ENCODE peak calls at places on chromosomes 11 and 22, in nine cellular contexts. O is naive thymus-derived CD4-positive, alpha-beta T cell; B is lower lobe of right lung; F is fibroblast of pulmonary artery; Q is neuronal stem cell; V is body of pancreas; L is PC-3; S is AG04449; E is gastrocnemius medialis. M is an unnamed sample.

GRCh38 chr11:57567512-57568329 is at the start of gene UBE2L6:
- DNase-seq in O (peak), B (peak), F (no peak), Q (peak), V (peak), L (no peak), S (no peak), E (no peak), M (peak)

GRCh38 chr11:10770626-10771254 is 19.7 kb downstream of the CTR9 start:
- DNase-seq in O (no peak), B (no peak), F (peak), Q (peak), V (peak), L (peak), S (no peak), E (peak), M (peak)

GRCh38 chr11:117597083-117597482 is 199.9 kb downstream of the DSCAML1 start:
- DNase-seq in O (peak), B (no peak), F (peak), Q (peak), V (no peak), L (peak), S (no peak), E (no peak), M (peak)

GRCh38 chr22:24994070-24994763 is 41.7 kb downstream of the KIAA1671 start:
- DNase-seq in O (peak), B (no peak), F (no peak), Q (no peak), V (no peak), L (peak), S (no peak), E (no peak), M (peak)

GRCh38 chr11:12258451-12258850 is 118.9 kb upstream of the PARVA start:
- DNase-seq in O (no peak), B (no peak), F (peak), Q (no peak), V (no peak), L (peak), S (no peak), E (no peak), M (peak)

GRCh38 chr11:12060385-12060980 is 49.9 kb upstream of the MICAL2 start:
- DNase-seq in O (no peak), B (no peak), F (no peak), Q (no peak), V (no peak), L (no peak), S (no peak), E (no peak), M (no peak)

GRCh38 chr22:20531404-20532181 is 24.2 kb downstream of the MED15 start:
- DNase-seq in O (no peak), B (peak), F (peak), Q (no peak), V (peak), L (peak), S (no peak), E (peak), M (peak)

GRCh38 chr11:118227865-118228785 is 3.3 kb upstream of the JAML start:
- DNase-seq in O (no peak), B (no peak), F (no peak), Q (no peak), V (no peak), L (no peak), S (no peak), E (no peak), M (no peak)

GRCh38 chr11:73652046-73652730 is 5.8 kb downstream of the PLEKHB1 start:
- DNase-seq in O (no peak), B (no peak), F (peak), Q (peak), V (peak), L (peak), S (no peak), E (no peak), M (no peak)

GRCh38 chr11:127042445-127042844 is 41.9 kb upstream of the KIRREL3 start:
- DNase-seq in O (no peak), B (no peak), F (no peak), Q (no peak), V (no peak), L (no peak), S (peak), E (no peak), M (no peak)

GRCh38 chr22:30245181-30245984 is 1.2 kb downstream of the LIF start:
- DNase-seq in O (peak), B (no peak), F (no peak), Q (no peak), V (no peak), L (no peak), S (no peak), E (no peak), M (no peak)
- H3K4me3 ChIP-seq in O (peak), B (peak), F (peak), Q (peak), V (no peak), L (peak), S (peak), E (peak), M (peak)

GRCh38 chr11:69320326-69320725 is 26.4 kb downstream of the MYEOV start:
- DNase-seq in O (no peak), B (no peak), F (no peak), Q (no peak), V (peak), L (peak), S (no peak), E (no peak), M (no peak)
- H3K4me3 ChIP-seq in O (no peak), B (no peak), F (no peak), Q (no peak), V (no peak), L (no peak), S (no peak), E (no peak), M (no peak)

GRCh38 chr11:33532257-33532656 is 168.4 kb downstream of the C11orf91 start:
- DNase-seq in O (no peak), B (no peak), F (no peak), Q (no peak), V (no peak), L (no peak), S (no peak), E (no peak), M (no peak)

GRCh38 chr11:33536178-33536577 is 164.4 kb downstream of the C11orf91 start:
- DNase-seq in O (no peak), B (no peak), F (no peak), Q (no peak), V (no peak), L (no peak), S (no peak), E (no peak), M (no peak)

GRCh38 chr11:33532720-33533119 is 167.9 kb downstream of the C11orf91 start:
- DNase-seq in O (no peak), B (no peak), F (no peak), Q (no peak), V (no peak), L (no peak), S (no peak), E (no peak), M (no peak)

GRCh38 chr11:33533668-33534067 is 167.0 kb downstream of the C11orf91 start:
- DNase-seq in O (no peak), B (no peak), F (peak), Q (no peak), V (no peak), L (peak), S (no peak), E (no peak), M (peak)

GRCh38 chr11:33534575-33534974 is 166.1 kb downstream of the C11orf91 start:
- DNase-seq in O (no peak), B (no peak), F (peak), Q (no peak), V (no peak), L (peak), S (no peak), E (no peak), M (no peak)
- H3K4me3 ChIP-seq in O (no peak), B (no peak), F (no peak), Q (no peak), V (no peak), L (no peak), S (no peak), E (no peak), M (no peak)

GRCh38 chr11:85682330-85683305 is 3.4 kb downstream of the CCDC89 start:
- DNase-seq in O (peak), B (peak), F (peak), Q (no peak), V (peak), L (no peak), S (no peak), E (peak), M (peak)
- H3K4me3 ChIP-seq in O (peak), B (peak), F (peak), Q (no peak), V (peak), L (peak), S (peak), E (peak), M (peak)

DNA sequence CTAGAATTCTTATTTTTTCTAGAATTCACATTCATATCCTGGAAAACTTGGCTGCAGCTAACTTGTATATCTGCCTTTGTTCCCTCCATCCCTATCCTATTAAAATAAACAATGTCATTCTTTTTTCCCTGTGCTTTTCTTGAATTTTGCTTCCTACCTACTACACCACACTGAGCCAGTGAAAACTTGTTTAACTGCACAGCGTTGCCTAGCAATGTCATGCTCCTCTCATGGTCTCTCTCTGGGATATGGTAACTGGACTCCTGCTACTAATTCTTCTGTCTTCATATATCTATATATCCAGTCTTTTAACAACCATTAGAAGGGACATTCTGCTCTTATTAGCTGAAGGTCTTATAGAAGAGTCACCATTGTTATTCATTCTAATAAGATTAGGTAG is 434.4 kb downstream of the METTL15 start:
- DNase-seq in O (no peak), B (no peak), F (no peak), Q (no peak), V (no peak), L (peak), S (no peak), E (no peak), M (no peak)
- H3K4me3 ChIP-seq in O (no peak), B (no peak), F (no peak), Q (no peak), V (no peak), L (no peak), S (no peak), E (no peak), M (no peak)

DNA sequence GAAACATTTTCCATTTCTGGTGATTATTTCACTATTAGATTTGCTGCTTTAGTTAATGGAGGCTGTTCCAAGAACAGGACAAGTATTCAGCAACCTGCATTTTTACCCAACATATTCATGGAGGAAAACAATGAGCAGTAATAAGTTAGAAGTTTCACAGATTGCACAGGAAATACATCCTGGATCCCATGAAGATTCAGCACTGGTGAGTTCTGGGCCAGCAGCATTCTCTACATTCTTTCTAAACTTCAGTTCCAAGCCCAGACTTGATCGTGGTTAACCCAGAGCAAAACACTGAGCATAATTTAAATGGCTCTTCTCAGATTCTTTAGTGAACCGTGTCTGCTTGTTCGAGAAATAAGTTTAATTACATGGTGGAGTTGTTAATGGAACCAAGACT is 3.8 kb downstream of the FJX1 start:
- DNase-seq in O (no peak), B (no peak), F (peak), Q (no peak), V (no peak), L (peak), S (no peak), E (no peak), M (peak)
- H3K4me3 ChIP-seq in O (no peak), B (no peak), F (no peak), Q (no peak), V (no peak), L (peak), S (no peak), E (no peak), M (no peak)